ENCODE peak calls at places on chromosomes 2 and 18, in four cellular contexts. One of them, this sample, is unnamed.

GRCh38 chr2:205681836-205682238 is 464 bp upstream of the NRP2 start:
- DNase-seq in K562: no peak
- DNase-seq in IMR-90: no peak
- DNase-seq in H1: peak
- DNase-seq in this sample: no peak

GRCh38 chr2:26222976-26223375 is 21.5 kb downstream of the HADHA start:
- DNase-seq in K562: no peak
- DNase-seq in IMR-90: no peak
- DNase-seq in H1: no peak
- DNase-seq in this sample: no peak

GRCh38 chr2:241150660-241151530 is 628 bp downstream of the PPP1R7 start:
- DNase-seq in K562: no peak
- DNase-seq in IMR-90: peak
- DNase-seq in H1: no peak
- DNase-seq in this sample: no peak

GRCh38 chr2:204950695-204951094 is 405.4 kb downstream of the PARD3B start:
- DNase-seq in K562: no peak
- DNase-seq in IMR-90: peak
- DNase-seq in H1: no peak
- DNase-seq in this sample: no peak

GRCh38 chr18:10312316-10313015 is 142.0 kb upstream of the APCDD1 start:
- DNase-seq in K562: no peak
- DNase-seq in IMR-90: no peak
- DNase-seq in H1: no peak
- DNase-seq in this sample: no peak

GRCh38 chr2:108616731-108617161 is 82.5 kb downstream of the LIMS1 start:
- DNase-seq in K562: no peak
- DNase-seq in IMR-90: peak
- DNase-seq in H1: no peak
- DNase-seq in this sample: no peak

GRCh38 chr2:193502363-193503035 is 1307.8 kb upstream of the TMEFF2 start:
- DNase-seq in K562: peak
- DNase-seq in IMR-90: no peak
- DNase-seq in H1: peak
- DNase-seq in this sample: no peak

GRCh38 chr2:105739944-105740734 is 4.6 kb upstream of the NCK2 start:
- DNase-seq in K562: no peak
- DNase-seq in IMR-90: no peak
- DNase-seq in H1: no peak
- DNase-seq in this sample: no peak

GRCh38 chr18:8730080-8730827 is 24.9 kb downstream of the MTCL1 start:
- DNase-seq in K562: peak
- DNase-seq in IMR-90: peak
- DNase-seq in H1: no peak
- DNase-seq in this sample: no peak

GRCh38 chr2:153519260-153519875 is 40.8 kb upstream of the RPRM start:
- DNase-seq in K562: peak
- DNase-seq in IMR-90: peak
- DNase-seq in H1: peak
- DNase-seq in this sample: peak

GRCh38 chr2:58571181-58571852 is 330.2 kb upstream of the FANCL start:
- DNase-seq in K562: peak
- DNase-seq in IMR-90: peak
- DNase-seq in H1: peak
- DNase-seq in this sample: peak

GRCh38 chr2:65164379-65165023 is 34.6 kb upstream of the RAB1A start:
- DNase-seq in K562: no peak
- DNase-seq in IMR-90: peak
- DNase-seq in H1: no peak
- DNase-seq in this sample: no peak

GRCh38 chr2:64609229-64609994 is 44.3 kb downstream of the SERTAD2 start:
- DNase-seq in K562: peak
- DNase-seq in IMR-90: peak
- DNase-seq in H1: peak
- DNase-seq in this sample: no peak

GRCh38 chr2:163877316-163877715 is 141.5 kb upstream of the FIGN start:
- DNase-seq in K562: no peak
- DNase-seq in IMR-90: peak
- DNase-seq in H1: no peak
- DNase-seq in this sample: no peak

GRCh38 chr18:44033144-44033543 is 647.5 kb upstream of the SETBP1 start:
- DNase-seq in K562: no peak
- DNase-seq in IMR-90: no peak
- DNase-seq in H1: no peak
- DNase-seq in this sample: peak

GRCh38 chr18:58901143-58901542 is 36.5 kb downstream of the ZNF532 start:
- DNase-seq in K562: no peak
- DNase-seq in IMR-90: no peak
- DNase-seq in H1: no peak
- DNase-seq in this sample: no peak

GRCh38 chr2:216188268-216188850 is 79.2 kb downstream of the XRCC5 start:
- DNase-seq in K562: peak
- DNase-seq in IMR-90: no peak
- DNase-seq in H1: no peak
- DNase-seq in this sample: no peak

GRCh38 chr2:200454839-200455801 is 54.7 kb downstream of the KCTD18 start:
- DNase-seq in K562: peak
- DNase-seq in IMR-90: peak
- DNase-seq in H1: no peak
- DNase-seq in this sample: peak

GRCh38 chr2:20128506-20129319 is 77.3 kb upstream of the LAPTM4A start:
- DNase-seq in K562: no peak
- DNase-seq in IMR-90: no peak
- DNase-seq in H1: no peak
- DNase-seq in this sample: no peak

GRCh38 chr2:111117666-111118454 is 2.9 kb upstream of the BCL2L11 start:
- DNase-seq in K562: no peak
- DNase-seq in IMR-90: peak
- DNase-seq in H1: peak
- DNase-seq in this sample: no peak

GRCh38 chr18:23377669-23378469 is 75.2 kb upstream of the RIOK3 start:
- DNase-seq in K562: peak
- DNase-seq in IMR-90: peak
- DNase-seq in H1: no peak
- DNase-seq in this sample: peak

GRCh38 chr2:222424281-222424728 is at the start of gene SGPP2:
- DNase-seq in K562: no peak
- DNase-seq in IMR-90: no peak
- DNase-seq in H1: peak
- DNase-seq in this sample: no peak

GRCh38 chr2:164831887-164832286 is 9.7 kb downstream of the COBLL1 start:
- DNase-seq in K562: no peak
- DNase-seq in IMR-90: no peak
- DNase-seq in H1: no peak
- DNase-seq in this sample: no peak

GRCh38 chr2:157439792-157440186 is 4.1 kb downstream of the CYTIP start:
- DNase-seq in K562: no peak
- DNase-seq in IMR-90: no peak
- DNase-seq in H1: no peak
- DNase-seq in this sample: no peak

GRCh38 chr18:58091099-58091611 is 47.1 kb downstream of the NEDD4L start:
- DNase-seq in K562: no peak
- DNase-seq in IMR-90: no peak
- DNase-seq in H1: no peak
- DNase-seq in this sample: peak

GRCh38 chr18:1438458-1438910 is 533.8 kb downstream of the ADCYAP1 start:
- DNase-seq in K562: peak
- DNase-seq in IMR-90: no peak
- DNase-seq in H1: no peak
- DNase-seq in this sample: no peak

GRCh38 chr2:140601342-140601741 is 1529.5 kb downstream of the LRP1B start:
- DNase-seq in K562: no peak
- DNase-seq in IMR-90: no peak
- DNase-seq in H1: no peak
- DNase-seq in this sample: no peak

GRCh38 chr2:148978026-148978685 is 60.3 kb upstream of the LYPD6B start:
- DNase-seq in K562: no peak
- DNase-seq in IMR-90: no peak
- DNase-seq in H1: no peak
- DNase-seq in this sample: no peak

GRCh38 chr18:26215247-26215970 is 10.8 kb upstream of the TAF4B start:
- DNase-seq in K562: no peak
- DNase-seq in IMR-90: no peak
- DNase-seq in H1: no peak
- DNase-seq in this sample: peak

GRCh38 chr2:16068233-16068940 is 128.0 kb downstream of the MYCN start:
- DNase-seq in K562: no peak
- DNase-seq in IMR-90: no peak
- DNase-seq in H1: no peak
- DNase-seq in this sample: no peak

GRCh38 chr2:198374375-198375072 is 570.1 kb downstream of the PLCL1 start:
- DNase-seq in K562: peak
- DNase-seq in IMR-90: peak
- DNase-seq in H1: peak
- DNase-seq in this sample: no peak

GRCh38 chr2:10301946-10302478 is 692 bp upstream of the HPCAL1 start:
- DNase-seq in K562: no peak
- DNase-seq in IMR-90: no peak
- DNase-seq in H1: no peak
- DNase-seq in this sample: no peak

GRCh38 chr18:2625217-2625616 is 30.3 kb upstream of the SMCHD1 start:
- DNase-seq in K562: no peak
- DNase-seq in IMR-90: no peak
- DNase-seq in H1: no peak
- DNase-seq in this sample: no peak

GRCh38 chr2:134199123-134199522 is 54.7 kb upstream of the MGAT5 start:
- DNase-seq in K562: no peak
- DNase-seq in IMR-90: peak
- DNase-seq in H1: no peak
- DNase-seq in this sample: no peak

GRCh38 chr2:240174496-240174895 is 34.0 kb upstream of the OTOS start:
- DNase-seq in K562: no peak
- DNase-seq in IMR-90: no peak
- DNase-seq in H1: no peak
- DNase-seq in this sample: no peak

GRCh38 chr2:208280933-208281332 is 14.9 kb downstream of the PIKFYVE start:
- DNase-seq in K562: no peak
- DNase-seq in IMR-90: peak
- DNase-seq in H1: no peak
- DNase-seq in this sample: no peak

GRCh38 chr2:168157926-168158325 is 89.5 kb downstream of the STK39 start:
- DNase-seq in K562: no peak
- DNase-seq in IMR-90: no peak
- DNase-seq in H1: no peak
- DNase-seq in this sample: no peak

DNA sequence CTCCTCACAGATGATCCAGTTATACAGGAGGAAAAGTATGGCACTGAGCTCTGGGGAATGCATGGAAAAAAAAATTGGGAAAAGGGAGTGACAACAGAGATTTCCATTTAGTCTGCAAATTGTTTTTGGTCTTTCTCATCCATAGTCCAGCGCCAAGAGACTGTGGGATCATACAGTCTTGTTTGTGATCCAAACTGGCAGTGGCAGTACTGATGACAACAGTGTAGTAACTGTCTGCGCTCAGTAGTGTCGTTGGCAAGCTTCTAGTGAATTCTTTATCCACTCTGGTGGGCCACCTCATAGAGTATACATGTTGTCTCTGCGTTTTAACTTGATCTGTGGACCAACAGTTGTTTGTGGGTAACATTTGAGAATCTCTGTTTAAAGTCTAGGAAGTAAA is 37.9 kb downstream of the GALNT1 start:
- DNase-seq in K562: no peak
- DNase-seq in IMR-90: no peak
- DNase-seq in H1: no peak
- DNase-seq in this sample: no peak
- TF ChIP-seq CHD1 in K562: no peak
- TF ChIP-seq CHD1 in IMR-90: no peak
- TF ChIP-seq CHD1 in H1: no peak
- TF ChIP-seq CHD1 in this sample: no peak

DNA sequence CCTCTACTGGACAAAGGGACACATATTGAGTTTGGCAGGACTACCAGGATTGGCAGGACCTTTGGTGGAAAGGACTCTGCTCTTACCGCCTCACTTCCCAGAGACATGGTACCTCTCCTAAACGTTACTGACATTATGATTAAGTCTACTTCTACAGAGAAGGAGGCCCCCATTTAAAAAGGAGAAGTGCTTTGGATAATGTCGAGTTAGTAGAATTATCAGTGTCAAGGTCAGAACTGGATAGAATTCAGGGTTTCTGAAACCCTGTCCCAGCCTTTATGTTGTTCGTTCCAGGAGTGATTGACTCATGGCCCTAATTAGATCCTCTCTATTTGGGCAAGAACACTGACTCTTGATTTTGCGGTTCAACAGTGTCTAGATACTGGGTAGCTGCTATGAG is 45.8 kb downstream of the LRRTM1 start:
- DNase-seq in K562: no peak
- DNase-seq in IMR-90: no peak
- DNase-seq in H1: no peak
- DNase-seq in this sample: no peak
- TF ChIP-seq CHD1 in K562: no peak
- TF ChIP-seq CHD1 in IMR-90: no peak
- TF ChIP-seq CHD1 in H1: no peak
- TF ChIP-seq CHD1 in this sample: no peak

DNA sequence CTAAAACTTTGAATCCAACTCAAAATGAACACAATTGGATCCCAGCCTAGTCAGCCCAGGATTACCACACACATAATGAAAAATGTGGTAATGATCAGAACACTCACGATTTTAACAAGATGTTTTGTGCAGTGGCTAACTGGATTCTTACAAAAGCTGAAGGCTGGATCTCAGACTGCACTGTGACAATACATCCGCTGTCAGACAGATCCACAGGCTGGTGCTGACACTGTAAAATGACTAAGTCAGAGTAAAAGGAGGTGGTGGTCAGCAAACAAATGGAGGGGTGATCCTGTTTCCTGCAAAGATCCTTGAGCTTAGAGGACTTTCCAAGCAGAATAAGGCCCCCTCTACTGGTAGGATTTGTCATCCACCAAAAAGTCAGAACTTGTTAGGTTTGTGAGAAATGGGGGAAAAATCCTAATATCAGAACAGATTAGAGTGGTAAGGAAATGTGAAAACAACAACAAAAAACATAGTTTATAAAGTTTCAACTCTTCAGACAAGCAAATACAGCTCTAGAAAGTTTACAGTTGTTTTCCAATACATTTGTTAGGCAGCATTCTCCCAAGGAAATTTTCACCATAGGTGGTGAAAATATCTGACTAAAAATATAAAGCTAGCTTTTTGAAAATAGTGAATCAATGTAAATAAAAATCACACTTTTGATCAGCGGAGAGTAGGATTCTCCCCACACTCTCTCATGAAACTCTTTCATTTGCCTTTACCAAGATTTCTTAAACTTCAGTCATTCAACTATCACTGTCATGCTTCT is 211.9 kb downstream of the AGPS start:
- DNase-seq in K562: peak
- DNase-seq in IMR-90: peak
- DNase-seq in H1: no peak
- DNase-seq in this sample: no peak
- TF ChIP-seq CHD1 in K562: no peak
- TF ChIP-seq CHD1 in IMR-90: no peak
- TF ChIP-seq CHD1 in H1: no peak
- TF ChIP-seq CHD1 in this sample: no peak

GRCh38 chr2:150885236-150885635 is 376.4 kb downstream of the RBM43 start:
- DNase-seq in K562: no peak
- DNase-seq in IMR-90: peak
- DNase-seq in H1: no peak
- DNase-seq in this sample: no peak
- TF ChIP-seq CHD1 in K562: no peak
- TF ChIP-seq CHD1 in IMR-90: no peak
- TF ChIP-seq CHD1 in H1: no peak
- TF ChIP-seq CHD1 in this sample: no peak

GRCh38 chr18:73118121-73118816 is 250.5 kb upstream of the NETO1 start:
- DNase-seq in K562: no peak
- DNase-seq in IMR-90: peak
- DNase-seq in H1: no peak
- DNase-seq in this sample: no peak
- TF ChIP-seq CHD1 in K562: no peak
- TF ChIP-seq CHD1 in IMR-90: no peak
- TF ChIP-seq CHD1 in H1: no peak
- TF ChIP-seq CHD1 in this sample: no peak

This sample was measured in GM12878.